ENCODE peak calls at places on chromosomes 11 and 22, in four cellular contexts. Y, C, U and X are unnamed samples.

GRCh38 chr11:112734207-112734606 is 227.0 kb upstream of the NCAM1 start:
- DNase-seq in U (peak), C (no peak), Y (peak), X (peak)

GRCh38 chr11:12964650-12965049 is 44.5 kb upstream of the RASSF10 start:
- DNase-seq in U (no peak), C (no peak), Y (no peak), X (no peak)

GRCh38 chr11:115084191-115084590 is 405.9 kb downstream of the NXPE2 start:
- DNase-seq in Y (no peak), U (no peak), C (no peak), X (no peak)

GRCh38 chr11:126501641-126502040 is 146.2 kb downstream of the ST3GAL4 start:
- DNase-seq in Y (no peak), C (no peak), U (no peak), X (no peak)

GRCh38 chr11:92253945-92254344 is 29.3 kb downstream of the FAT3 start:
- DNase-seq in U (peak), Y (peak), C (no peak), X (no peak)

GRCh38 chr11:113828186-113828585 is 47.2 kb downstream of the USP28 start:
- DNase-seq in U (no peak), C (no peak), Y (no peak), X (no peak)

GRCh38 chr22:24526191-24526590 is 28.7 kb downstream of the GUCD1 start:
- DNase-seq in Y (no peak), C (no peak), U (no peak), X (no peak)

GRCh38 chr11:118652681-118653181 is 26.7 kb downstream of the TREH start:
- DNase-seq in U (no peak), Y (no peak), C (no peak), X (peak)

GRCh38 chr22:44047891-44048301 is 23.8 kb downstream of the PARVB start:
- DNase-seq in C (no peak), Y (no peak), U (no peak), X (no peak)

GRCh38 chr11:124938206-124938765 is 2.4 kb upstream of the HEPACAM start:
- DNase-seq in U (no peak), C (no peak), Y (peak), X (no peak)

GRCh38 chr11:109320595-109320994 is 101.4 kb upstream of the C11orf87 start:
- DNase-seq in Y (peak), U (peak), C (no peak), X (no peak)

GRCh38 chr11:96091476-96091875 is 167.6 kb upstream of the MTMR2 start:
- DNase-seq in C (peak), Y (no peak), U (peak), X (peak)

GRCh38 chr22:37303821-37304274 is 21.5 kb downstream of the CYTH4 start:
- DNase-seq in C (no peak), U (no peak), Y (peak), X (no peak)

GRCh38 chr11:114340311-114341131 is 44.3 kb downstream of the NNMT start:
- DNase-seq in U (peak), Y (peak), C (peak), X (peak)

GRCh38 chr22:30564766-30565118 is 9.7 kb downstream of the GAL3ST1 start:
- DNase-seq in C (no peak), Y (no peak), U (no peak), X (no peak)

GRCh38 chr11:74951241-74951640 is 2.2 kb downstream of the SPCS2 start:
- DNase-seq in C (no peak), U (no peak), Y (no peak), X (peak)

GRCh38 chr11:61895046-61895717 is 3.8 kb upstream of the FADS3 start:
- DNase-seq in C (no peak), U (no peak), Y (no peak), X (no peak)

GRCh38 chr11:110087820-110088534 is 5.2 kb upstream of the ZC3H12C start:
- DNase-seq in Y (peak), U (no peak), C (no peak), X (no peak)

GRCh38 chr11:71070490-71071455 is 181.6 kb downstream of the SHANK2 start:
- DNase-seq in C (no peak), U (no peak), Y (no peak), X (no peak)

GRCh38 chr11:36699271-36699670 is 101.2 kb upstream of the RAG2 start:
- DNase-seq in C (no peak), Y (no peak), U (no peak), X (no peak)

GRCh38 chr11:64130618-64131017 is 35.3 kb downstream of the MACROD1 start:
- DNase-seq in U (no peak), C (no peak), Y (no peak), X (no peak)

GRCh38 chr11:26992031-26992541 is 1.8 kb upstream of the FIBIN start:
- DNase-seq in C (no peak), U (no peak), Y (peak), X (no peak)

GRCh38 chr11:122741613-122742012 is 86.1 kb downstream of the UBASH3B start:
- DNase-seq in C (no peak), U (no peak), Y (peak), X (no peak)

GRCh38 chr11:131906963-131907362 is 536.5 kb downstream of the NTM start:
- DNase-seq in Y (no peak), C (no peak), U (peak), X (no peak)

GRCh38 chr11:29985248-29985647 is 31.6 kb downstream of the KCNA4 start:
- DNase-seq in U (no peak), Y (no peak), C (no peak), X (no peak)

GRCh38 chr11:10632483-10632882 is 61.1 kb downstream of the IRAG1 start:
- DNase-seq in U (no peak), C (no peak), Y (no peak), X (no peak)

GRCh38 chr11:75160328-75160757 is 9.4 kb downstream of the SLCO2B1 start:
- DNase-seq in Y (no peak), C (no peak), U (no peak), X (no peak)

GRCh38 chr22:38204784-38205183 is 3.0 kb downstream of the MAFF start:
- DNase-seq in C (no peak), Y (peak), U (no peak), X (peak)

GRCh38 chr11:61082931-61083531 is 19.3 kb upstream of the CD5 start:
- DNase-seq in U (no peak), C (no peak), Y (no peak), X (no peak)

GRCh38 chr11:46642627-46643335 is 25.4 kb downstream of the ATG13 start:
- DNase-seq in Y (no peak), U (peak), C (no peak), X (no peak)

GRCh38 chr11:20669833-20670684 is 673 bp downstream of the NELL1 start:
- DNase-seq in C (no peak), U (peak), Y (no peak), X (no peak)

GRCh38 chr22:47659467-47660302 is 897.2 kb downstream of the TBC1D22A start:
- DNase-seq in U (peak), Y (no peak), C (no peak), X (no peak)

GRCh38 chr22:50581950-50582561 is 593 bp downstream of the CHKB start:
- DNase-seq in U (peak), C (no peak), Y (peak), X (peak)

GRCh38 chr11:68503792-68504191 is 43.2 kb downstream of the PPP6R3 start:
- DNase-seq in Y (no peak), U (no peak), C (no peak), X (no peak)

GRCh38 chr11:63405114-63405513 is 35.5 kb downstream of the SLC22A9 start:
- DNase-seq in C (no peak), Y (no peak), U (no peak), X (no peak)